ENCODE peak calls at places on chromosome 16, in eight cellular contexts. P is tibial nerve, W is cardiac muscle cell, X is AG04449, T is Peyer's patch, Q is pancreas, N is colonic mucosa, J is adrenal gland. M is an unnamed sample.

GRCh38 chr16:65212240-65212639 is 90.4 kb upstream of the CDH11 start:
- DNase-seq in P (no peak), W (no peak), X (no peak), T (no peak), Q (no peak), N (no peak), J (no peak), M (no peak)

GRCh38 chr16:87964049-87964448 is 12.8 kb downstream of the BANP start:
- DNase-seq in P (no peak), W (no peak), X (no peak), T (no peak), Q (no peak), N (no peak), J (no peak), M (no peak)

GRCh38 chr16:58493756-58494431 is 6.0 kb upstream of the NDRG4 start:
- DNase-seq in P (no peak), W (no peak), X (no peak), T (no peak), Q (no peak), N (no peak), J (no peak), M (no peak)

GRCh38 chr16:21952040-21952792 is 945 bp upstream of the UQCRC2 start:
- DNase-seq in P (peak), W (peak), X (no peak), T (peak), Q (peak), N (peak), J (peak), M (peak)

GRCh38 chr16:12303649-12304048 is 327.1 kb downstream of the SNX29 start:
- DNase-seq in P (no peak), W (peak), X (no peak), T (no peak), Q (no peak), N (no peak), J (peak), M (no peak)

GRCh38 chr16:28273511-28273910 is 18.8 kb upstream of the SBK1 start:
- DNase-seq in P (no peak), W (no peak), X (no peak), T (no peak), Q (no peak), N (no peak), J (no peak), M (no peak)

GRCh38 chr16:69929480-69929879 is 21.7 kb upstream of the CLEC18A start:
- DNase-seq in P (no peak), W (no peak), X (no peak), T (no peak), Q (no peak), N (no peak), J (no peak), M (no peak)

GRCh38 chr16:87931504-87931903 is 4.8 kb downstream of the CA5A start:
- DNase-seq in P (no peak), W (peak), X (no peak), T (no peak), Q (no peak), N (no peak), J (no peak), M (no peak)

GRCh38 chr16:50611332-50611934 is 63.2 kb downstream of the NKD1 start:
- DNase-seq in P (no peak), W (peak), X (no peak), T (no peak), Q (peak), N (no peak), J (peak), M (no peak)

GRCh38 chr16:9612267-9612666 is 520.8 kb downstream of the HAPSTR1 start:
- DNase-seq in P (no peak), W (no peak), X (no peak), T (no peak), Q (no peak), N (no peak), J (peak), M (no peak)

GRCh38 chr16:24045641-24046040 is 209.9 kb downstream of the PRKCB start:
- DNase-seq in P (no peak), W (no peak), X (no peak), T (no peak), Q (no peak), N (no peak), J (no peak), M (no peak)

GRCh38 chr16:57949013-57949412 is 21.9 kb downstream of the CNGB1 start:
- DNase-seq in P (no peak), W (no peak), X (no peak), T (no peak), Q (no peak), N (no peak), J (no peak), M (no peak)

GRCh38 chr16:68382296-68382718 is 66.0 kb downstream of the SMPD3 start:
- DNase-seq in P (no peak), W (no peak), X (no peak), T (peak), Q (peak), N (peak), J (no peak), M (no peak)

GRCh38 chr16:66030036-66030435 is 336.5 kb upstream of the CDH5 start:
- DNase-seq in P (no peak), W (peak), X (peak), T (no peak), Q (no peak), N (no peak), J (peak), M (no peak)

GRCh38 chr16:51982715-51983680 is 563.9 kb downstream of the TOX3 start:
- DNase-seq in P (peak), W (peak), X (peak), T (no peak), Q (no peak), N (peak), J (peak), M (peak)

GRCh38 chr16:74305286-74305685 is 8.7 kb downstream of the PSMD7 start:
- DNase-seq in P (no peak), W (no peak), X (no peak), T (no peak), Q (no peak), N (no peak), J (no peak), M (no peak)

GRCh38 chr16:1920727-1921155 is 2.5 kb upstream of the HS3ST6 start:
- DNase-seq in P (no peak), W (no peak), X (no peak), T (no peak), Q (peak), N (no peak), J (no peak), M (no peak)

GRCh38 chr16:50940275-50940854 is 198.5 kb downstream of the CYLD start:
- DNase-seq in P (no peak), W (no peak), X (no peak), T (no peak), Q (peak), N (no peak), J (no peak), M (no peak)

DNA sequence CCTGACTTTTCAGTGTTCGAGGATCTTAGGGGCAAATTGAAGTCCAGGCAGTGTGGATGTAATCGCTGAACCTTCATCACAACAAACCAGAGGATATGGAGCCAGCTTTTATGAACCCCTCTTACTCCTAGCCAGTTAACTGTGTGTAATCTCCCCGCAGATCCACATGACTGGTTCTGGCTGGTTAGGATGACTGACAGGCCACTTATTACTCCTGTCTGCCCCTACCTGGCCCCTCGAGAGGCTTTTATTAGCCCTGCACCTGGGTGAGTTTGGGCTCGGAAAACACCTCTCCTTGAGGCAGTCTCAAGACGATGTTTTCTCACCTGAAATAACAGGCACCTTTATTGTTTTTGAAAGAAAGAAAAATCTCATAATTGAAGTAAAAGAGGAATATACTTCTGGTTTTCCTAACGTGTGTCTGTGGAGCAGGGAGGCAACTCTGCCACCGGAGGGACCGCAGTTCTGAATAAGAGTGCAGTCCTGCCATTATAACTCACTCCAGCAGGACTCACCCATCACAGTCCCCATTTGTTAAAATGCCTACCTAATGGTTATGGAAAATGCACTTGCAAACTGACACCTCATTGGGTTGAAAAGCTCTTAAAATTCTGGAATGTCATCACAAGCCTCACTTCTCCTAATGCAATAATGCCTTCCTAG is 291.9 kb upstream of the N4BP1 start:
- DNase-seq in P (no peak), W (no peak), X (no peak), T (no peak), Q (no peak), N (no peak), J (no peak), M (no peak)
- TF ChIP-seq CTCF in P (no peak), W (no peak), X (peak), T (no peak), Q (no peak), N (no peak), J (no peak), M (no peak)

GRCh38 chr16:90046122-90046970 is 27.1 kb upstream of the DBNDD1 start:
- DNase-seq in P (no peak), W (no peak), X (no peak), T (no peak), Q (no peak), N (no peak), J (peak), M (no peak)
- H3K4me3 ChIP-seq in P (peak), W (no peak), X (no peak), T (peak), Q (peak), N (peak), J (peak), M (peak)

DNA sequence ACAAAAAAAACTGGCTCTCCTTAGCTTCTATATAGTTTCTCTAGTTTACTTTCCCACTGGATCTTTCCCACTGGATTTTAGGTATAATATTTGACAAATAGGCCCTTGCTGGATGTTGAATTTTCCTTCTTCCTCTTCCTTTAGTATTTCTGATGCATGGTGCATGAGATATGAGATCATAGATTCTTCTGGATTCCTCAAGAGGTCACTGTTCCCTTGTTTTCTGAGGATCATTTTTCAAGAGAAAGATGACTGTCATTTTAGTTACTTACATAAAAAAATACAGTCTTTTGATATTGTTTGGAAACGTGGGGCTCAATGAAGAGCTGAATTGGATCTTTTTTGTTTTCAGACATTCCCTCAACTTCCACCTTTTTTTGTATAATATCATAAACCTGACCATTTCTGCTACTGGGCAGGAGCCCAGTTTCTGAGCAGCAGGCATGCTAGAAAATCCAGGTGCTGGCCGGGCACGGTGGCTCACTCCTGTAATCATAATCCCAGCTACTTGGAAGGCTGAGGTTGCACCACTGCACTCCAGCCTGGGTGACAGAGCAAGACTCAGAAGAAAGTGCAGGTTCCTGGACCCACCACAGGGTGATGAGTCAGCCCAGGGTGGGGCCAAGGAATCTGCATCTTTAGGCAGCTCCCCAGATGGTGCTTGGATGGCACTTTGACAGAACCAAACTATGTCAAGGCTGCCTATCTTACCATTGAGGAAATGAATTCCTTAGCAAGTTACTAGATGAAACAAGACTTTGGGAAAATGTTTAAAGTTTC is 70.3 kb downstream of the SDR42E1 start:
- DNase-seq in P (no peak), W (peak), X (peak), T (no peak), Q (no peak), N (no peak), J (no peak), M (peak)
- TF ChIP-seq CTCF in P (peak), W (peak), X (peak), T (no peak), Q (peak), N (peak), J (peak), M (peak)

GRCh38 chr16:14564881-14565687 is 65.0 kb downstream of the PARN start:
- DNase-seq in P (no peak), W (peak), X (no peak), T (no peak), Q (no peak), N (no peak), J (no peak), M (no peak)

GRCh38 chr16:14564323-14564722 is 65.7 kb downstream of the PARN start:
- DNase-seq in P (no peak), W (no peak), X (no peak), T (no peak), Q (no peak), N (peak), J (peak), M (no peak)

GRCh38 chr16:14559809-14560227 is 70.2 kb downstream of the PARN start:
- DNase-seq in P (no peak), W (peak), X (no peak), T (no peak), Q (no peak), N (no peak), J (peak), M (no peak)

GRCh38 chr16:14562691-14563491 is 67.2 kb downstream of the PARN start:
- DNase-seq in P (peak), W (peak), X (no peak), T (no peak), Q (no peak), N (peak), J (peak), M (peak)

GRCh38 chr16:14560523-14560922 is 69.5 kb downstream of the PARN start:
- DNase-seq in P (no peak), W (peak), X (no peak), T (no peak), Q (no peak), N (no peak), J (no peak), M (no peak)
- H3K4me3 ChIP-seq in P (no peak), W (no peak), X (no peak), T (no peak), Q (no peak), N (no peak), J (no peak), M (no peak)

GRCh38 chr16:8199390-8199789 is 390.9 kb downstream of the TMEM114 start:
- DNase-seq in P (no peak), W (no peak), X (no peak), T (no peak), Q (no peak), N (no peak), J (no peak), M (no peak)

GRCh38 chr16:8194795-8195194 is 395.5 kb downstream of the TMEM114 start:
- DNase-seq in P (no peak), W (no peak), X (no peak), T (no peak), Q (no peak), N (no peak), J (no peak), M (no peak)
- TF ChIP-seq CTCF in P (no peak), W (no peak), X (no peak), T (no peak), Q (no peak), N (no peak), J (no peak), M (peak)